ENCODE peak calls at places on chromosomes 16 and 17, in four cellular contexts. One of them, this sample, is unnamed.

GRCh38 chr17:43952724-43953666 is 745 bp downstream of the PYY start:
- DNase-seq in breast epithelium: no peak
- DNase-seq in CD8-positive, alpha-beta T cell: no peak
- DNase-seq in transverse colon: no peak
- DNase-seq in this sample: no peak

GRCh38 chr17:76265624-76266243 is 586 bp downstream of the UBALD2 start:
- DNase-seq in CD8-positive, alpha-beta T cell: no peak
- DNase-seq in breast epithelium: no peak
- DNase-seq in transverse colon: peak
- DNase-seq in this sample: no peak

GRCh38 chr17:36697907-36698526 is 96.6 kb downstream of the MRM1 start:
- DNase-seq in transverse colon: no peak
- DNase-seq in CD8-positive, alpha-beta T cell: no peak
- DNase-seq in breast epithelium: no peak
- DNase-seq in this sample: no peak

GRCh38 chr17:60548990-60549389 is 22.9 kb upstream of the APPBP2 start:
- DNase-seq in transverse colon: no peak
- DNase-seq in CD8-positive, alpha-beta T cell: no peak
- DNase-seq in breast epithelium: no peak
- DNase-seq in this sample: no peak

GRCh38 chr16:85436207-85436606 is 176.9 kb upstream of the GSE1 start:
- DNase-seq in breast epithelium: no peak
- DNase-seq in CD8-positive, alpha-beta T cell: no peak
- DNase-seq in transverse colon: no peak
- DNase-seq in this sample: no peak

GRCh38 chr17:74852237-74853047 is 7.2 kb downstream of the GRIN2C start:
- DNase-seq in transverse colon: peak
- DNase-seq in breast epithelium: no peak
- DNase-seq in CD8-positive, alpha-beta T cell: peak
- DNase-seq in this sample: no peak

GRCh38 chr16:73483934-73484712 is 436.2 kb upstream of the ZFHX3 start:
- DNase-seq in CD8-positive, alpha-beta T cell: no peak
- DNase-seq in breast epithelium: no peak
- DNase-seq in transverse colon: no peak
- DNase-seq in this sample: no peak

GRCh38 chr16:50697881-50698767 is 4.7 kb downstream of the NOD2 start:
- DNase-seq in transverse colon: peak
- DNase-seq in breast epithelium: no peak
- DNase-seq in CD8-positive, alpha-beta T cell: no peak
- DNase-seq in this sample: no peak

GRCh38 chr16:10965440-10966039 is 21.2 kb downstream of the CLEC16A start:
- DNase-seq in CD8-positive, alpha-beta T cell: no peak
- DNase-seq in transverse colon: no peak
- DNase-seq in breast epithelium: no peak
- DNase-seq in this sample: no peak

GRCh38 chr17:81909231-81909630 is 2.0 kb downstream of the PCYT2 start:
- DNase-seq in breast epithelium: no peak
- DNase-seq in transverse colon: no peak
- DNase-seq in CD8-positive, alpha-beta T cell: no peak
- DNase-seq in this sample: no peak
- TF ChIP-seq CTCF in breast epithelium: no peak
- TF ChIP-seq CTCF in transverse colon: no peak
- TF ChIP-seq CTCF in CD8-positive, alpha-beta T cell: no peak
- TF ChIP-seq CTCF in this sample: no peak

GRCh38 chr16:8868272-8869211 is at the start of gene CARHSP1:
- DNase-seq in CD8-positive, alpha-beta T cell: peak
- DNase-seq in breast epithelium: peak
- DNase-seq in transverse colon: peak
- DNase-seq in this sample: peak

GRCh38 chr16:8867483-8868271 is 1.1 kb downstream of the CARHSP1 start:
- DNase-seq in CD8-positive, alpha-beta T cell: no peak
- DNase-seq in transverse colon: peak
- DNase-seq in breast epithelium: no peak
- DNase-seq in this sample: no peak

GRCh38 chr16:8872071-8872470 is 3.3 kb upstream of the CARHSP1 start:
- DNase-seq in breast epithelium: no peak
- DNase-seq in CD8-positive, alpha-beta T cell: no peak
- DNase-seq in transverse colon: no peak
- DNase-seq in this sample: no peak

GRCh38 chr16:8866884-8867482 is 1.8 kb downstream of the CARHSP1 start:
- DNase-seq in breast epithelium: no peak
- DNase-seq in CD8-positive, alpha-beta T cell: no peak
- DNase-seq in transverse colon: peak
- DNase-seq in this sample: no peak

GRCh38 chr16:8869212-8869987 is 594 bp upstream of the CARHSP1 start:
- DNase-seq in CD8-positive, alpha-beta T cell: no peak
- DNase-seq in breast epithelium: no peak
- DNase-seq in transverse colon: no peak
- DNase-seq in this sample: no peak
- TF ChIP-seq CTCF in CD8-positive, alpha-beta T cell: no peak
- TF ChIP-seq CTCF in breast epithelium: no peak
- TF ChIP-seq CTCF in transverse colon: peak
- TF ChIP-seq CTCF in this sample: no peak

DNA sequence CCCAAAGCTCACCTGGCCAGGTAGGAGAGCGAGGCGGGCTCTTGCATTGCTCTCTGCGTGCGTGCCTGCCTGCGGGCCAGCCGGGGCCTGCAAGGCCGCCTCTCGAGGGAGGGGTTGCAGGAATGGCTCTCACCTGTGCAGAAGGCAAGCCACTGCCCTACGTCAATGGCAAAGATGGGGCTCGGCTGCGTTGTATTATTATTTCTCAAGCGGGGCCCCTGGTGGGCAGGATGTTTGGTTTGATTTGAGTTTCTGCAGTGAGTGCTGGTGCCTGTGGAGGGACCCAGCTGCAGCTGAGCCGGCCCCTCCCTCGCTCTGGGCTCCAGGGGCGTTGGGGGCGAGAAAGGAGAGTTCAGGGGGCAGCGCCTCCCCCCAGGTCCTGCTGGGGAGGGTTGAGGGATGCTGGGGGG is 338.6 kb downstream of the SEC14L1 start:
- DNase-seq in transverse colon: no peak
- DNase-seq in breast epithelium: no peak
- DNase-seq in CD8-positive, alpha-beta T cell: no peak
- DNase-seq in this sample: no peak
- TF ChIP-seq CTCF in transverse colon: no peak
- TF ChIP-seq CTCF in breast epithelium: no peak
- TF ChIP-seq CTCF in CD8-positive, alpha-beta T cell: no peak
- TF ChIP-seq CTCF in this sample: no peak

DNA sequence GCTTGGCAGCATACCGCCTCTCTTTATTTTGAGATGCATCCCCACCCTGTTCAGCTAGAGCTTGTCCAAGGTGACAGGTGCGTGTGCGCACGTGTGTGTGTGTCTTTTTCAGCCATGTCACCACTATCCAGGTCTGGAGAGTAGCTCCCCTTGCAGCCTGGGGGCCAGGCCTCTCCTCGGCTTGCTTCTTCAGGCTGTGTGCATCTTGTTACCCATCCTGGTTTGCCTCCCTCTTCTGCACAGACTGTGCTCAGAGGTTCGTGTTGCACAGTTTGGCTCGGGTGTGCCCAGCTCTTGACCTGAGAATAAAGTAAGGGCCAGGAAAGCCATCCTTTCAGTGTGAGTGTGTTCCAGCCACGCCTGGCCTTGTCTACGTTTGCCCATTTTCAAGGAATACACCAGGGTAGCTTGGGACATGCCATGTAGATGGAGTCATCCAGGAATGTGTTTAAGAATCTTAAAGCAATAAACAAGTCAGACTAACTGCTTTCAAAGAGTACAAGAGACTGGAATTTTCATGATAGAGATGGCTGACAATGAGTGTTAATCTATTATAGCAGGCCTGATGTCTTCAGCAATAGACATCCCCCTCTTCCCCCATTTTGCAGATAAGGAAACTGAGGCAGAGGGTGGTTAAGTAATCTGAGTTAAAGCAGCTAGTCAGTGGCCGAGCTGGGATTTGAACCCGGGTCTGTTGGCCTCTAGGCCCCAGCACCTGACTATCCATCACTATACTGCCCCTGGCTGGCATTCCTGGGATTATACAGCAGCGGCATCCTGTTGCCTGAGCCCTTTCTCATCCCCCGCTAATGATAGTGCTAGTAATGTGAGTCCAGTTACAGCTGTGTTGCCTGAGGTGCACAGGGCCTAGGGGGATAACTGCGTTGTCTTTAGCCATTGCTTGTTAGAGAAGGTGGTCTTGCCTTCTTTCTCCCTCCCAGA is 77.9 kb downstream of the KSR1 start:
- DNase-seq in breast epithelium: no peak
- DNase-seq in transverse colon: peak
- DNase-seq in CD8-positive, alpha-beta T cell: no peak
- DNase-seq in this sample: peak
- TF ChIP-seq CTCF in breast epithelium: no peak
- TF ChIP-seq CTCF in transverse colon: no peak
- TF ChIP-seq CTCF in CD8-positive, alpha-beta T cell: no peak
- TF ChIP-seq CTCF in this sample: no peak

GRCh38 chr17:64019486-64020067 is 856 bp downstream of the ICAM2 start:
- DNase-seq in CD8-positive, alpha-beta T cell: no peak
- DNase-seq in breast epithelium: no peak
- DNase-seq in transverse colon: no peak
- DNase-seq in this sample: no peak

GRCh38 chr17:64017381-64017980 is 3.0 kb downstream of the ICAM2 start:
- DNase-seq in transverse colon: no peak
- DNase-seq in CD8-positive, alpha-beta T cell: no peak
- DNase-seq in breast epithelium: no peak
- DNase-seq in this sample: no peak

GRCh38 chr17:64016974-64017373 is 3.5 kb downstream of the ICAM2 start:
- DNase-seq in CD8-positive, alpha-beta T cell: no peak
- DNase-seq in transverse colon: no peak
- DNase-seq in breast epithelium: no peak
- DNase-seq in this sample: no peak

GRCh38 chr17:64015447-64015846 is 5.0 kb downstream of the ICAM2 start:
- DNase-seq in transverse colon: no peak
- DNase-seq in CD8-positive, alpha-beta T cell: no peak
- DNase-seq in breast epithelium: no peak
- DNase-seq in this sample: no peak

DNA sequence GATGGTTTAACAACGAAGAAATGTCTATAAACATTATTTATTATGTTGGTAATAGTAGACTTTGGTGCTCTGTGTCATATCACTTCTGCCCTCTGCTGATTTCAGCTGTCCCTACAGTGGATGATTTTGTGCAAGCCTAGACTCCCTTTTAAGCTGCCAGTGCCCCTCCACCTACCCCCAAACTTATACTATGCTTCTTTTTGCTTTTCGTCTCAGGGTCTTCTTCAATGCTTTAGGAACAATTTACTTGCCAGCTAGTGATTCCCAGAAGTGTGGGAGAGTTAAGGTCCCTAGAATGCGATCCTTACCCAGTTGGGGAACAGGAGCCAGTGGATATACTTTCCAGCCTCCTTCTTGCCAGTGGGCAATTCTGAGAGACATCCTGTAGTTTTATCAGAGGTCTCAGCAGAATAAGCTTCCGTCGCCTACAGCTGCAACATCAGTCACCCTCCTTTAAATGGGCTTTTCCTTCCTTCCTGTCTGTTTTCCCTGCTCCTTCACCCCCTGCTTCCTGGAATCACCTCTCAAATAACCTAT is 4.1 kb downstream of the ICAM2 start:
- DNase-seq in CD8-positive, alpha-beta T cell: no peak
- DNase-seq in breast epithelium: no peak
- DNase-seq in transverse colon: no peak
- DNase-seq in this sample: no peak
- TF ChIP-seq CTCF in CD8-positive, alpha-beta T cell: peak
- TF ChIP-seq CTCF in breast epithelium: no peak
- TF ChIP-seq CTCF in transverse colon: no peak
- TF ChIP-seq CTCF in this sample: peak

GRCh38 chr16:78556421-78556820 is 457.0 kb downstream of the WWOX start:
- DNase-seq in breast epithelium: no peak
- DNase-seq in CD8-positive, alpha-beta T cell: no peak
- DNase-seq in transverse colon: no peak
- DNase-seq in this sample: no peak
- TF ChIP-seq CTCF in breast epithelium: no peak
- TF ChIP-seq CTCF in CD8-positive, alpha-beta T cell: no peak
- TF ChIP-seq CTCF in transverse colon: no peak
- TF ChIP-seq CTCF in this sample: no peak

This sample was measured in CD14-positive monocyte.